ENCODE peak calls at places on chromosomes 3 and 15, in nine cellular contexts. G is MV-4-11, D is astrocyte of the spinal cord, P is AG08396, R is fibroblast of pulmonary artery, V is IMR-90, N is COR-L47, C is GDM1, M is SHP77. O is an unnamed sample.

GRCh38 chr3:113377158-113377557 is 64.1 kb downstream of the CFAP44 start:
- DNase-seq in G (peak), D (no peak), P (no peak), R (no peak), V (no peak), N (no peak), C (no peak), M (no peak), O (no peak)

GRCh38 chr3:45976191-45977091 is 19.2 kb downstream of the FYCO1 start:
- DNase-seq in G (no peak), D (no peak), P (no peak), R (no peak), V (no peak), N (no peak), C (no peak), M (no peak), O (no peak)

GRCh38 chr3:140922634-140923033 is 19.0 kb upstream of the SLC25A36 start:
- DNase-seq in G (no peak), D (peak), P (peak), R (peak), V (peak), N (no peak), C (no peak), M (no peak), O (no peak)

GRCh38 chr3:52047295-52047960 is 8.9 kb downstream of the DUSP7 start:
- DNase-seq in G (no peak), D (no peak), P (no peak), R (no peak), V (no peak), N (no peak), C (no peak), M (no peak), O (no peak)

GRCh38 chr3:104245981-104246380 is 1120.7 kb upstream of the ALCAM start:
- DNase-seq in G (no peak), D (no peak), P (no peak), R (no peak), V (no peak), N (no peak), C (no peak), M (no peak), O (no peak)

GRCh38 chr3:18098960-18099587 is 326.1 kb downstream of the SATB1 start:
- DNase-seq in G (peak), D (peak), P (peak), R (peak), V (peak), N (no peak), C (no peak), M (no peak), O (peak)

GRCh38 chr3:14451844-14452533 is 49.6 kb downstream of the SLC6A6 start:
- DNase-seq in G (no peak), D (peak), P (peak), R (peak), V (peak), N (no peak), C (no peak), M (peak), O (peak)

GRCh38 chr3:143081844-143082778 is 37.5 kb upstream of the CHST2 start:
- DNase-seq in G (peak), D (no peak), P (no peak), R (no peak), V (no peak), N (no peak), C (peak), M (no peak), O (no peak)

GRCh38 chr3:47482411-47482810 is 6.7 kb upstream of the SCAP start:
- DNase-seq in G (no peak), D (no peak), P (no peak), R (no peak), V (no peak), N (no peak), C (no peak), M (no peak), O (no peak)

GRCh38 chr15:31252386-31252785 is 74.2 kb upstream of the KLF13 start:
- DNase-seq in G (no peak), D (peak), P (no peak), R (no peak), V (no peak), N (no peak), C (no peak), M (no peak), O (no peak)

GRCh38 chr15:42085236-42085605 is 9.1 kb downstream of the PLA2G4D start:
- DNase-seq in G (no peak), D (no peak), P (no peak), R (no peak), V (no peak), N (no peak), C (no peak), M (no peak), O (no peak)

GRCh38 chr15:86115138-86115801 is 35.6 kb downstream of the AGBL1 start:
- DNase-seq in G (no peak), D (no peak), P (no peak), R (no peak), V (no peak), N (no peak), C (no peak), M (no peak), O (peak)